ENCODE peak calls at places on chromosomes 7 and 10, in four cellular contexts. L is heart right ventricle, D is cardiac muscle cell, B is H9. T is an unnamed sample.

GRCh38 chr7:26166681-26167266 is 14.8 kb downstream of the NFE2L3 start:
- DNase-seq in D (no peak), B (no peak), L (no peak), T (no peak)

GRCh38 chr7:99167072-99167471 is 23.2 kb upstream of the SMURF1 start:
- DNase-seq in D (no peak), B (no peak), L (no peak), T (no peak)

GRCh38 chr7:134886353-134887057 is 99.8 kb upstream of the AGBL3 start:
- DNase-seq in B (no peak), L (no peak), D (peak), T (no peak)

GRCh38 chr10:128481152-128481551 is 354.9 kb upstream of the MKI67 start:
- DNase-seq in B (no peak), L (no peak), D (no peak), T (no peak)

GRCh38 chr10:62633976-62634375 is 170.5 kb upstream of the ADO start:
- DNase-seq in L (no peak), D (no peak), B (no peak), T (no peak)

GRCh38 chr10:71727429-71728217 is 8.0 kb upstream of the C10orf105 start:
- DNase-seq in D (peak), L (peak), B (no peak), T (peak)

GRCh38 chr10:86263209-86263608 is 103.4 kb downstream of the GRID1 start:
- DNase-seq in D (no peak), L (no peak), B (peak), T (no peak)

GRCh38 chr7:150343225-150343624 is 1.8 kb upstream of the RARRES2 start:
- DNase-seq in L (no peak), B (no peak), D (no peak), T (no peak)

GRCh38 chr7:151876899-151877777 is at the start of gene PRKAG2:
- DNase-seq in L (peak), B (peak), D (peak), T (peak)

GRCh38 chr10:24759706-24760105 is 36.0 kb upstream of the ARHGAP21 start:
- DNase-seq in D (no peak), B (no peak), L (no peak), T (no peak)

GRCh38 chr7:98879198-98879988 is 1.1 kb downstream of the TRRAP start:
- DNase-seq in D (peak), L (peak), B (peak), T (peak)

DNA sequence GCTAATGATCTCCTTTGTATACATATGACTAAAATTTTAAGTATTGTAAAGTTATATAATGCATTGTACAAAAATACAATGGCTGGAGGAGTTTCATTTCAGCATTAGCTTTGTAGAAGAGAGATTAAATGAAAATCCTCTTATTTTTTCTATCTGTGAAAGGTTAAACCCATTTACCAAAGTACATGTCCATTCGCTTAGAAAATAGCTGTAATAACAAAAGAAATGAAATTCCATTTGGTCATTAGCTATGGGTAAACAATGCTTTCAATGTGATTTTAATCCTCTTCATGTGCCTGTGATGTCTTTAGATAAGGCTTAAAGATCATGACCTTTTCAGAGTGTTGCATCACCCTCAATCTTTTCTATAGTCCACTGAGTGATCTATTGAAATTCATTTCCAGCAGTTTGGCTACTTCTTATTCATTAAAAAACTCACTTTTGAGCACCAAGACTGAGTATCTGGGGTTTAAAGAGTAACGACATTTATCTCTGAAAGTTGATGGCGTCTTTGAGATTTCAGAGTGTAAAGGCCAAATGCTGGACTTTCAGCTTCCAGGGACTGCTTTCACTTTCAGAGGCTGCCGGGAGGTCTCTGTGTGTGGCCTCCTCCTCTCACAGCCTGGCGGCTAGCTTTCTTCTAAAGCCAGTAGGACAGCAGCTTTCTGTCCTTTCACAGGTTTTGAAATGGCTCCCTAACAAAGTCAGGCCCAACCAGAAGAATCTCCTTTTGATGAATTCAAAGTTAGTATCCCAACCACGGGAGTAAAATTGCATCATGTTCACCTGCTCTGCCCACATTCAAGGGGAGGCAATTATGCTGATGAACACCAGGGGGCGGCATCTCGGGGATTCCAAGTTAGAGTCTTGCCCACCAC is 701.4 kb upstream of the COBL start:
- DNase-seq in B (peak), L (no peak), D (peak), T (no peak)
- TF ChIP-seq CTCF in B (peak), L (peak), D (no peak), T (no peak)

GRCh38 chr10:13844651-13845050 is 257.9 kb downstream of the PRPF18 start:
- DNase-seq in D (no peak), B (no peak), L (no peak), T (no peak)
- TF ChIP-seq CTCF in D (no peak), B (no peak), L (no peak), T (no peak)

GRCh38 chr7:107201795-107202450 is 33.1 kb downstream of the HBP1 start:
- DNase-seq in L (peak), B (peak), D (peak), T (peak)
- TF ChIP-seq CTCF in L (peak), B (peak), D (peak), T (no peak)

GRCh38 chr7:140922741-140923345 is 1.9 kb downstream of the BRAF start:
- DNase-seq in B (no peak), D (no peak), L (no peak), T (no peak)

GRCh38 chr7:140924821-140925421 is at the start of gene BRAF:
- DNase-seq in D (peak), L (peak), B (peak), T (peak)

GRCh38 chr7:140926021-140926812 is 1.5 kb upstream of the BRAF start:
- DNase-seq in B (no peak), L (no peak), D (no peak), T (no peak)

GRCh38 chr7:140923358-140924006 is 1.2 kb downstream of the BRAF start:
- DNase-seq in L (no peak), B (no peak), D (peak), T (no peak)

GRCh38 chr7:140924019-140924820 is 509 bp downstream of the BRAF start:
- DNase-seq in L (peak), D (peak), B (peak), T (peak)
- TF ChIP-seq CTCF in L (peak), D (peak), B (peak), T (no peak)

DNA sequence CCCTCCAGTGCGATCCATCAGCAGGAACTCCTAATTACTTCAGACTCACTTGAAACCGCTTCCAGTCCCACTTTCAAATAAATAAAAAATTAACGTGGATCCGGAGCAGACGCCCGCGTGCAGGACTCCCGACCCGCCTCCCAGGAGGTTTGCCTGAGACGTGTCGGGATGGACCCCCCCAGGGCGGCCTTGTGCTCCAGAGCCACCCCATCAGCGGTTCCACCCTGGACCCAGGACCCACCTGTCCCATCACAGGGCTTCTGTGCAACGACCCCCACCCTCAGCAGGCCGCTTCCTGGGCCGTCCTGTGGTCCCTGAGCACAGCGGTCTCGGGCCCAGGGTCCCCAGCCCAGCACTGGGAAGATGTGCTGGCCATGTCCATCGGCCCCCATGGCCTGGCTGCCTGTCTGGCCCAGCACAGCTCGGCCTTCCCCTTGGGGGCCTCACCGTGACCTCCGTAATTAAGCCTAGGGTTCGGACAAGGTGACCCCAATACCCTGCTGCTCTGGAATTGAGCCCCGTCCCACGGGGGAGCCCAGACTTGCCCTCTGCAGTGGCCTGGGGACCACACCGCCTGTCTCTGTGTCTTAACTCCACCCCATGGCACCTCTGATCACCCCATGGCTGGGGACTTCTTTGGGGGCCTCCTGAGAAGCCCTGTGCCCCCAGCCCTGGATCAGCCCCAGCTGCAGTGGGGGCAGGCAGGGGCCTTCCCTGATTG is 108.1 kb downstream of the UNCX start:
- DNase-seq in L (no peak), B (no peak), D (no peak), T (no peak)
- TF ChIP-seq CTCF in L (no peak), B (no peak), D (no peak), T (no peak)

GRCh38 chr10:17248964-17249363 is 20.9 kb downstream of the VIM start:
- DNase-seq in D (no peak), B (no peak), L (no peak), T (no peak)

GRCh38 chr10:17244712-17245365 is 16.8 kb downstream of the VIM start:
- DNase-seq in D (no peak), B (no peak), L (no peak), T (no peak)

GRCh38 chr10:17250736-17251135 is 22.7 kb downstream of the VIM start:
- DNase-seq in L (no peak), D (no peak), B (no peak), T (no peak)

GRCh38 chr10:17247210-17247609 is 19.2 kb downstream of the VIM start:
- DNase-seq in B (no peak), D (no peak), L (no peak), T (no peak)

GRCh38 chr10:17249820-17250219 is 21.8 kb downstream of the VIM start:
- DNase-seq in D (no peak), B (no peak), L (no peak), T (no peak)
- TF ChIP-seq CTCF in D (peak), B (peak), L (peak), T (peak)

T was measured in natural killer cell.